ENCODE peak calls at places on chromosomes 1 and 21, in four cellular contexts. One of them, this sample, is unnamed.

GRCh38 chr1:44405804-44406743 is 1.0 kb downstream of the RNF220 start:
- DNase-seq in HFFc6: no peak
- DNase-seq in CD8-positive, alpha-beta T cell: peak
- DNase-seq in T-helper 9 cell: no peak
- DNase-seq in this sample: peak

GRCh38 chr1:236370397-236370796 is 23.7 kb upstream of the EDARADD start:
- DNase-seq in HFFc6: no peak
- DNase-seq in T-helper 9 cell: no peak
- DNase-seq in CD8-positive, alpha-beta T cell: no peak
- DNase-seq in this sample: no peak

GRCh38 chr1:175839678-175840669 is 96.6 kb upstream of the TNR start:
- DNase-seq in HFFc6: no peak
- DNase-seq in T-helper 9 cell: no peak
- DNase-seq in CD8-positive, alpha-beta T cell: no peak
- DNase-seq in this sample: no peak

GRCh38 chr1:156922986-156923564 is 2.6 kb downstream of the LRRC71 start:
- DNase-seq in T-helper 9 cell: no peak
- DNase-seq in HFFc6: no peak
- DNase-seq in CD8-positive, alpha-beta T cell: no peak
- DNase-seq in this sample: no peak

GRCh38 chr1:231106347-231106746 is 55.5 kb upstream of the TRIM67 start:
- DNase-seq in CD8-positive, alpha-beta T cell: no peak
- DNase-seq in T-helper 9 cell: no peak
- DNase-seq in HFFc6: peak
- DNase-seq in this sample: peak

GRCh38 chr1:55214214-55214902 is 806 bp downstream of the USP24 start:
- DNase-seq in CD8-positive, alpha-beta T cell: peak
- DNase-seq in HFFc6: no peak
- DNase-seq in T-helper 9 cell: peak
- DNase-seq in this sample: no peak

GRCh38 chr1:46479744-46480350 is 9.8 kb upstream of the DMBX1 start:
- DNase-seq in T-helper 9 cell: no peak
- DNase-seq in HFFc6: no peak
- DNase-seq in CD8-positive, alpha-beta T cell: no peak
- DNase-seq in this sample: no peak

GRCh38 chr21:35849131-35849530 is 211.2 kb downstream of the SETD4 start:
- DNase-seq in CD8-positive, alpha-beta T cell: no peak
- DNase-seq in T-helper 9 cell: no peak
- DNase-seq in HFFc6: no peak
- DNase-seq in this sample: no peak

GRCh38 chr1:18943914-18944572 is 12.4 kb downstream of the IFFO2 start:
- DNase-seq in T-helper 9 cell: no peak
- DNase-seq in CD8-positive, alpha-beta T cell: no peak
- DNase-seq in HFFc6: no peak
- DNase-seq in this sample: no peak